ENCODE peak calls at places on chromosomes 2 and 18, in eight cellular contexts. One of them, this sample, is unnamed.

GRCh38 chr2:223971731-223972130 is 14.5 kb downstream of the MRPL44 start:
- DNase-seq in fibroblast of gingiva: no peak
- DNase-seq in spleen: no peak
- DNase-seq in heart left ventricle: no peak
- DNase-seq in AG09319: no peak
- DNase-seq in HEK293T: no peak
- DNase-seq in IMR-90: no peak
- DNase-seq in H4: no peak
- DNase-seq in this sample: no peak

GRCh38 chr2:218883491-218884490 is 3.1 kb downstream of the WNT10A start:
- DNase-seq in fibroblast of gingiva: no peak
- DNase-seq in spleen: peak; percentile 86
- DNase-seq in heart left ventricle: peak; percentile 54
- DNase-seq in AG09319: no peak
- DNase-seq in HEK293T: peak; percentile 55
- DNase-seq in IMR-90: no peak
- DNase-seq in H4: no peak
- DNase-seq in this sample: peak; percentile 49

GRCh38 chr2:67046568-67046967 is 350.6 kb upstream of the ETAA1 start:
- DNase-seq in fibroblast of gingiva: no peak
- DNase-seq in spleen: no peak
- DNase-seq in heart left ventricle: no peak
- DNase-seq in AG09319: no peak
- DNase-seq in HEK293T: no peak
- DNase-seq in IMR-90: no peak
- DNase-seq in H4: no peak
- DNase-seq in this sample: no peak

GRCh38 chr2:210616074-210616473 is 59.7 kb downstream of the CPS1 start:
- DNase-seq in fibroblast of gingiva: peak; percentile 34
- DNase-seq in spleen: no peak
- DNase-seq in heart left ventricle: no peak
- DNase-seq in AG09319: no peak
- DNase-seq in HEK293T: no peak
- DNase-seq in IMR-90: peak; percentile 10
- DNase-seq in H4: no peak
- DNase-seq in this sample: no peak

GRCh38 chr2:121186261-121186660 is 98.7 kb downstream of the TFCP2L1 start:
- DNase-seq in fibroblast of gingiva: no peak
- DNase-seq in spleen: no peak
- DNase-seq in heart left ventricle: no peak
- DNase-seq in AG09319: no peak
- DNase-seq in HEK293T: no peak
- DNase-seq in IMR-90: no peak
- DNase-seq in H4: no peak
- DNase-seq in this sample: no peak

GRCh38 chr2:14909795-14910194 is 277.3 kb downstream of the LRATD1 start:
- DNase-seq in fibroblast of gingiva: no peak
- DNase-seq in spleen: no peak
- DNase-seq in heart left ventricle: no peak
- DNase-seq in AG09319: no peak
- DNase-seq in HEK293T: no peak
- DNase-seq in IMR-90: no peak
- DNase-seq in H4: no peak
- DNase-seq in this sample: no peak

GRCh38 chr2:205527801-205528200 is 154.5 kb upstream of the NRP2 start:
- DNase-seq in fibroblast of gingiva: no peak
- DNase-seq in spleen: no peak
- DNase-seq in heart left ventricle: no peak
- DNase-seq in AG09319: no peak
- DNase-seq in HEK293T: no peak
- DNase-seq in IMR-90: peak; percentile 59
- DNase-seq in H4: no peak
- DNase-seq in this sample: no peak

GRCh38 chr18:76691800-76692199 is 130.6 kb upstream of the ZNF236 start:
- DNase-seq in fibroblast of gingiva: peak; percentile 48
- DNase-seq in spleen: no peak
- DNase-seq in heart left ventricle: no peak
- DNase-seq in AG09319: no peak
- DNase-seq in HEK293T: no peak
- DNase-seq in IMR-90: peak; percentile 22
- DNase-seq in H4: no peak
- DNase-seq in this sample: no peak

GRCh38 chr2:101446869-101447268 is 28.0 kb downstream of the RFX8 start:
- DNase-seq in fibroblast of gingiva: peak; percentile 39
- DNase-seq in spleen: no peak
- DNase-seq in heart left ventricle: no peak
- DNase-seq in AG09319: no peak
- DNase-seq in HEK293T: no peak
- DNase-seq in IMR-90: peak; percentile 93
- DNase-seq in H4: peak; percentile 17
- DNase-seq in this sample: no peak

GRCh38 chr2:46845542-46846453 is 69.8 kb downstream of the MCFD2 start:
- DNase-seq in fibroblast of gingiva: peak; percentile 32
- DNase-seq in spleen: no peak
- DNase-seq in heart left ventricle: no peak
- DNase-seq in AG09319: no peak
- DNase-seq in HEK293T: no peak
- DNase-seq in IMR-90: no peak
- DNase-seq in H4: no peak
- DNase-seq in this sample: no peak

GRCh38 chr2:221629478-221629877 is 57.4 kb upstream of the EPHA4 start:
- DNase-seq in fibroblast of gingiva: peak; percentile 48
- DNase-seq in spleen: no peak
- DNase-seq in heart left ventricle: no peak
- DNase-seq in AG09319: peak; percentile 0
- DNase-seq in HEK293T: no peak
- DNase-seq in IMR-90: peak; percentile 87
- DNase-seq in H4: peak; percentile 80
- DNase-seq in this sample: no peak

GRCh38 chr18:51064256-51064655 is 34.2 kb downstream of the SMAD4 start:
- DNase-seq in fibroblast of gingiva: no peak
- DNase-seq in spleen: no peak
- DNase-seq in heart left ventricle: no peak
- DNase-seq in AG09319: no peak
- DNase-seq in HEK293T: no peak
- DNase-seq in IMR-90: no peak
- DNase-seq in H4: no peak
- DNase-seq in this sample: no peak

GRCh38 chr2:157258520-157259326 is 1.2 kb downstream of the GALNT5 start:
- DNase-seq in fibroblast of gingiva: no peak
- DNase-seq in spleen: no peak
- DNase-seq in heart left ventricle: no peak
- DNase-seq in AG09319: no peak
- DNase-seq in HEK293T: no peak
- DNase-seq in IMR-90: no peak
- DNase-seq in H4: no peak
- DNase-seq in this sample: no peak

GRCh38 chr2:37189452-37190153 is 1.1 kb upstream of the SULT6B1 start:
- DNase-seq in fibroblast of gingiva: peak; percentile 81
- DNase-seq in spleen: no peak
- DNase-seq in heart left ventricle: no peak
- DNase-seq in AG09319: peak; percentile 53
- DNase-seq in HEK293T: no peak
- DNase-seq in IMR-90: peak; percentile 90
- DNase-seq in H4: peak; percentile 40
- DNase-seq in this sample: peak; percentile 79

GRCh38 chr2:3386448-3386958 is 7.0 kb downstream of the TRAPPC12 start:
- DNase-seq in fibroblast of gingiva: no peak
- DNase-seq in spleen: no peak
- DNase-seq in heart left ventricle: no peak
- DNase-seq in AG09319: no peak
- DNase-seq in HEK293T: no peak
- DNase-seq in IMR-90: peak; percentile 59
- DNase-seq in H4: no peak
- DNase-seq in this sample: no peak

GRCh38 chr2:213243189-213244044 is 40.8 kb upstream of the SPAG16 start:
- DNase-seq in fibroblast of gingiva: no peak
- DNase-seq in spleen: no peak
- DNase-seq in heart left ventricle: no peak
- DNase-seq in AG09319: no peak
- DNase-seq in HEK293T: no peak
- DNase-seq in IMR-90: no peak
- DNase-seq in H4: no peak
- DNase-seq in this sample: no peak

GRCh38 chr2:223457301-223457700 is 144.9 kb downstream of the SCG2 start:
- DNase-seq in fibroblast of gingiva: no peak
- DNase-seq in spleen: no peak
- DNase-seq in heart left ventricle: no peak
- DNase-seq in AG09319: no peak
- DNase-seq in HEK293T: no peak
- DNase-seq in IMR-90: no peak
- DNase-seq in H4: no peak
- DNase-seq in this sample: no peak

GRCh38 chr2:100391735-100392515 is 25.5 kb downstream of the CHST10 start:
- DNase-seq in fibroblast of gingiva: no peak
- DNase-seq in spleen: peak; percentile 66
- DNase-seq in heart left ventricle: peak; percentile 63
- DNase-seq in AG09319: no peak
- DNase-seq in HEK293T: no peak
- DNase-seq in IMR-90: no peak
- DNase-seq in H4: no peak
- DNase-seq in this sample: no peak

GRCh38 chr2:232482301-232483238 is 5.1 kb downstream of the ECEL1 start:
- DNase-seq in fibroblast of gingiva: no peak
- DNase-seq in spleen: peak; percentile 71
- DNase-seq in heart left ventricle: peak; percentile 16
- DNase-seq in AG09319: no peak
- DNase-seq in HEK293T: no peak
- DNase-seq in IMR-90: no peak
- DNase-seq in H4: no peak
- DNase-seq in this sample: no peak

GRCh38 chr2:177753682-177754475 is 318.7 kb downstream of the PDE11A start:
- DNase-seq in fibroblast of gingiva: peak; percentile 81
- DNase-seq in spleen: no peak
- DNase-seq in heart left ventricle: peak; percentile 84
- DNase-seq in AG09319: peak; percentile 36
- DNase-seq in HEK293T: peak; percentile 40
- DNase-seq in IMR-90: peak; percentile 82
- DNase-seq in H4: no peak
- DNase-seq in this sample: peak; percentile 31

GRCh38 chr18:13159579-13159978 is 59.0 kb upstream of the LDLRAD4 start:
- DNase-seq in fibroblast of gingiva: peak; percentile 62
- DNase-seq in spleen: no peak
- DNase-seq in heart left ventricle: no peak
- DNase-seq in AG09319: no peak
- DNase-seq in HEK293T: peak; percentile 51
- DNase-seq in IMR-90: peak; percentile 73
- DNase-seq in H4: peak; percentile 30
- DNase-seq in this sample: peak; percentile 88

GRCh38 chr18:38563396-38563980 is 997.9 kb upstream of the CELF4 start:
- DNase-seq in fibroblast of gingiva: no peak
- DNase-seq in spleen: no peak
- DNase-seq in heart left ventricle: no peak
- DNase-seq in AG09319: no peak
- DNase-seq in HEK293T: no peak
- DNase-seq in IMR-90: no peak
- DNase-seq in H4: no peak
- DNase-seq in this sample: no peak

GRCh38 chr18:8984131-8984670 is 118.3 kb upstream of the NDUFV2 start:
- DNase-seq in fibroblast of gingiva: no peak
- DNase-seq in spleen: no peak
- DNase-seq in heart left ventricle: no peak
- DNase-seq in AG09319: no peak
- DNase-seq in HEK293T: no peak
- DNase-seq in IMR-90: no peak
- DNase-seq in H4: no peak
- DNase-seq in this sample: no peak